ENCODE peak calls at places on chromosomes 12 and 14, in nine cellular contexts. One of them, this sample, is unnamed.

GRCh38 chr12:23816394-23816851 is 133.0 kb downstream of the SOX5 start:
- DNase-seq in fibroblast of mammary gland: no peak
- DNase-seq in breast epithelium: no peak
- DNase-seq in AG09319: no peak
- DNase-seq in CD4-positive, alpha-beta T cell: no peak
- DNase-seq in HT1080: peak
- DNase-seq in naive B cell: no peak
- DNase-seq in fibroblast of the aortic adventitia: no peak
- DNase-seq in M059J: no peak
- DNase-seq in this sample: no peak

GRCh38 chr14:20782280-20782890 is 1.3 kb downstream of the RNASE6 start:
- DNase-seq in HT1080: no peak
- DNase-seq in M059J: no peak
- DNase-seq in AG09319: no peak
- DNase-seq in breast epithelium: no peak
- DNase-seq in fibroblast of mammary gland: no peak
- DNase-seq in naive B cell: peak
- DNase-seq in fibroblast of the aortic adventitia: no peak
- DNase-seq in CD4-positive, alpha-beta T cell: no peak
- DNase-seq in this sample: no peak

GRCh38 chr12:4787965-4788364 is 67.8 kb downstream of the GALNT8 start:
- DNase-seq in breast epithelium: no peak
- DNase-seq in naive B cell: no peak
- DNase-seq in CD4-positive, alpha-beta T cell: no peak
- DNase-seq in fibroblast of mammary gland: no peak
- DNase-seq in fibroblast of the aortic adventitia: no peak
- DNase-seq in AG09319: no peak
- DNase-seq in HT1080: no peak
- DNase-seq in M059J: no peak
- DNase-seq in this sample: no peak

GRCh38 chr12:46473634-46474201 is 101.1 kb upstream of the SLC38A2 start:
- DNase-seq in fibroblast of mammary gland: peak
- DNase-seq in AG09319: peak
- DNase-seq in naive B cell: no peak
- DNase-seq in HT1080: peak
- DNase-seq in CD4-positive, alpha-beta T cell: no peak
- DNase-seq in fibroblast of the aortic adventitia: peak
- DNase-seq in breast epithelium: no peak
- DNase-seq in M059J: peak
- DNase-seq in this sample: peak

GRCh38 chr12:130162771-130163460 is 652 bp downstream of the FZD10 start:
- DNase-seq in M059J: no peak
- DNase-seq in naive B cell: no peak
- DNase-seq in HT1080: no peak
- DNase-seq in fibroblast of mammary gland: no peak
- DNase-seq in fibroblast of the aortic adventitia: no peak
- DNase-seq in CD4-positive, alpha-beta T cell: no peak
- DNase-seq in AG09319: no peak
- DNase-seq in breast epithelium: no peak
- DNase-seq in this sample: no peak

GRCh38 chr12:47085815-47086252 is 6.1 kb upstream of the AMIGO2 start:
- DNase-seq in breast epithelium: no peak
- DNase-seq in AG09319: no peak
- DNase-seq in HT1080: peak
- DNase-seq in CD4-positive, alpha-beta T cell: no peak
- DNase-seq in fibroblast of the aortic adventitia: peak
- DNase-seq in naive B cell: no peak
- DNase-seq in fibroblast of mammary gland: peak
- DNase-seq in M059J: peak
- DNase-seq in this sample: peak

GRCh38 chr14:95365401-95365800 is 45.7 kb upstream of the CLMN start:
- DNase-seq in fibroblast of the aortic adventitia: no peak
- DNase-seq in fibroblast of mammary gland: peak
- DNase-seq in breast epithelium: no peak
- DNase-seq in naive B cell: no peak
- DNase-seq in CD4-positive, alpha-beta T cell: no peak
- DNase-seq in AG09319: peak
- DNase-seq in M059J: no peak
- DNase-seq in HT1080: no peak
- DNase-seq in this sample: peak

GRCh38 chr14:34199585-34199984 is 248.7 kb upstream of the EGLN3 start:
- DNase-seq in M059J: peak
- DNase-seq in breast epithelium: no peak
- DNase-seq in naive B cell: no peak
- DNase-seq in fibroblast of the aortic adventitia: peak
- DNase-seq in fibroblast of mammary gland: peak
- DNase-seq in CD4-positive, alpha-beta T cell: no peak
- DNase-seq in AG09319: peak
- DNase-seq in HT1080: peak
- DNase-seq in this sample: peak

GRCh38 chr12:52151859-52152783 is 39.7 kb downstream of the KRT80 start:
- DNase-seq in M059J: peak
- DNase-seq in HT1080: peak
- DNase-seq in breast epithelium: peak
- DNase-seq in naive B cell: peak
- DNase-seq in fibroblast of the aortic adventitia: peak
- DNase-seq in AG09319: peak
- DNase-seq in fibroblast of mammary gland: peak
- DNase-seq in CD4-positive, alpha-beta T cell: peak
- DNase-seq in this sample: peak

This sample was measured in adipocyte.